ENCODE peak calls at places on chromosomes 4 and X, in seven cellular contexts. H is IMR-90, J is GM23338, Z is foreskin fibroblast, X is esophagus squamous epithelium, Q is fibroblast of the aortic adventitia, V is cardiac fibroblast. A is an unnamed sample.
A peak's percentile ranks its signal among the peaks of the same experiment; 100 is the strongest.

GRCh38 chr4:72314869-72315268 is 254.2 kb downstream of the ADAMTS3 start:
- DNase-seq in Q (peak; percentile 98), H (peak; percentile 76), J (no peak), X (no peak), V (peak; percentile 83), Z (peak; percentile 93), A (no peak)

GRCh38 chr4:78092850-78093249 is 35.7 kb downstream of the FRAS1 start:
- DNase-seq in V (no peak), X (no peak), Z (no peak), J (peak; percentile 78), Q (no peak), H (no peak), A (no peak)

GRCh38 chr4:2290488-2290887 is 28.6 kb upstream of the MXD4 start:
- DNase-seq in Z (no peak), X (no peak), Q (no peak), H (no peak), V (no peak), J (no peak), A (no peak)

GRCh38 chr4:124973716-124974115 is 261.2 kb upstream of the ANKRD50 start:
- DNase-seq in X (no peak), Q (no peak), V (no peak), H (no peak), Z (no peak), J (no peak), A (no peak)

GRCh38 chr4:69122476-69122875 is 26.2 kb downstream of the UGT2B7 start:
- DNase-seq in Z (no peak), H (no peak), J (no peak), Q (no peak), V (no peak), X (no peak), A (no peak)

GRCh38 chr4:103996059-103996458 is 276.3 kb upstream of the TACR3 start:
- DNase-seq in X (no peak), J (peak; percentile 40), Q (no peak), Z (no peak), H (no peak), V (no peak), A (no peak)

GRCh38 chrX:40474205-40474626 is 106.6 kb upstream of the ATP6AP2 start:
- DNase-seq in X (no peak), H (peak; percentile 4), V (peak; percentile 3), Z (no peak), J (peak; percentile 85), Q (no peak), A (no peak)

GRCh38 chr4:3411676-3412075 is 30.1 kb upstream of the HGFAC start:
- DNase-seq in X (no peak), J (no peak), H (no peak), V (no peak), Q (no peak), Z (no peak), A (no peak)

GRCh38 chr4:8169763-8170162 is 11.2 kb upstream of the ABLIM2 start:
- DNase-seq in X (no peak), J (no peak), Z (no peak), Q (no peak), H (no peak), V (no peak), A (no peak)

GRCh38 chr4:185564355-185564754 is 29.0 kb upstream of the PDLIM3 start:
- DNase-seq in V (no peak), X (no peak), Z (no peak), Q (no peak), H (no peak), J (no peak), A (no peak)

GRCh38 chr4:177485528-177485927 is 43.3 kb upstream of the AGA start:
- DNase-seq in X (no peak), Q (peak; percentile 57), Z (peak; percentile 81), H (peak; percentile 98), V (peak; percentile 79), J (no peak), A (no peak)

GRCh38 chr4:139144161-139144859 is 32.7 kb downstream of the ELF2 start:
- DNase-seq in X (no peak), Q (peak; percentile 69), Z (peak; percentile 47), V (peak; percentile 60), J (peak; percentile 82), H (peak; percentile 66), A (no peak)

GRCh38 chrX:148572332-148572731 is 71.9 kb downstream of the AFF2 start:
- DNase-seq in Z (no peak), X (no peak), J (no peak), H (no peak), Q (no peak), V (peak; percentile 1), A (no peak)

GRCh38 chrX:82961129-82961528 is 547.0 kb upstream of the POU3F4 start:
- DNase-seq in H (no peak), X (no peak), Z (no peak), V (no peak), Q (no peak), J (peak; percentile 15), A (no peak)

GRCh38 chrX:128781506-128781905 is 729.3 kb upstream of the ACTRT1 start:
- DNase-seq in H (no peak), Q (no peak), J (peak; percentile 59), X (no peak), V (no peak), Z (no peak), A (no peak)

GRCh38 chrX:44063611-44064010 is 90.4 kb upstream of the NDP start:
- DNase-seq in X (no peak), V (no peak), J (no peak), Z (no peak), Q (no peak), H (no peak), A (no peak)

GRCh38 chr4:142883433-142883832 is 37.3 kb upstream of the INPP4B start:
- DNase-seq in Q (peak; percentile 2), J (peak; percentile 72), Z (peak; percentile 35), X (no peak), V (peak; percentile 11), H (peak; percentile 2), A (no peak)

GRCh38 chr4:102493257-102493656 is 7.9 kb upstream of the NFKB1 start:
- DNase-seq in Z (no peak), V (no peak), H (no peak), X (no peak), J (no peak), Q (no peak), A (no peak)

GRCh38 chr4:113131621-113132020 is 82.2 kb downstream of the ANK2 start:
- DNase-seq in Q (no peak), V (no peak), J (no peak), Z (no peak), H (no peak), X (no peak), A (no peak)

GRCh38 chr4:170538821-170539473 is 449.2 kb upstream of the AADAT start:
- DNase-seq in Q (no peak), V (no peak), Z (no peak), H (no peak), J (no peak), X (no peak), A (no peak)

GRCh38 chr4:4555916-4556315 is 14.1 kb upstream of the STX18 start:
- DNase-seq in J (peak; percentile 26), Z (peak; percentile 82), H (peak; percentile 89), V (peak; percentile 79), X (no peak), Q (peak; percentile 92), A (no peak)

GRCh38 chrX:133609151-133609550 is 193.9 kb upstream of the GPC4 start:
- DNase-seq in V (no peak), H (no peak), Z (no peak), Q (no peak), X (no peak), J (no peak), A (no peak)

GRCh38 chr4:122583906-122584305 is 37.0 kb downstream of the IL21 start:
- DNase-seq in X (no peak), H (peak; percentile 21), J (no peak), Q (peak; percentile 59), V (peak; percentile 72), Z (peak; percentile 76), A (no peak)

GRCh38 chrX:109537324-109537665 is 651 bp downstream of the NXT2 start:
- DNase-seq in V (peak; percentile 89), Z (peak; percentile 65), H (peak; percentile 77), J (peak; percentile 53), X (no peak), Q (peak; percentile 83), A (no peak)

GRCh38 chr4:4289055-4289454 is 899 bp downstream of the LYAR start:
- DNase-seq in X (no peak), Z (no peak), Q (no peak), H (no peak), V (no peak), J (no peak), A (no peak)

DNA sequence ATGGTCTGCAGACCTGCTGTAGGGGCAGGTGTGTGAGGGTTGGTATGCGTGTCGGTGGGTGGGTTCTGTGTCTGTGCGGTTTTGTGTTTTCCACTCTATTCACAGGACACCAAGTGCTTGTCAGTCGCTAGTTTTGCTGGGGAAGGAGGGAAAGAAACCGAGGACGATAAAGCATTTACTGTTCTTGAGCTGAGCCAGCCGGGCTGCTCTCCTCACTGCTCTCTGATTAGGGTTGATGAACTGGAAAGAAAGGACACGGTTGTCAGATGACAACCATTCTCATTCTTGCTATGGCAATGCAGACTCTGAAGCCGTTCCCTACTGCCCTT is 808 bp downstream of the EGFL6 start:
- DNase-seq in H (no peak), V (no peak), Z (no peak), X (no peak), Q (no peak), J (peak; percentile 2), A (no peak)
- H3K4me3 ChIP-seq in H (no peak overlapping the region), V (no peak overlapping the region), Z (no peak overlapping the region), X (peak overlapping the region; percentile 53), Q (no peak overlapping the region), J (peak overlapping the region; percentile 60), A (peak overlapping the region; percentile 57)

DNA sequence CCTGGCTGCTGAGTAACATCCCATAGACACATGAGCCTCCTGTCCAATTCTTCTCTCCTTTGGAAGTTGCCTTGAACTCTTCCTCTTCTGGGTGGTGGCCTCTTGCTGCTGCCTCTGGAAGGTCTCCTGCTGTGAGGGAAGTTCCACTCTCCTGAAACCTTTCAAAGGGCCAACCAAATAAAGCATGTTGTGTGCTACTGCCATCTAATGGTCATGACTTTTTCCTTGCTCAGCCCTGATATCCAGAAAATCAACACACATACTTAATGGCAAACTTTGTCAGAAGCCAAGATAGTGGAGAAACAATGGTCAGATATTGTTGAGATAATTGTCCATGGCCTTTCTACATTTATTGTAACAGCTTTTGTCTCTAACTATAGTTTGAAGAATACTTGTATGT is 19.1 kb upstream of the ZXDA start:
- DNase-seq in Z (peak; percentile 20), Q (peak; percentile 57), X (no peak), H (peak; percentile 27), V (peak; percentile 56), J (peak; percentile 65), A (no peak)
- TF ChIP-seq CTCF in Z (peak; percentile 41), Q (peak; percentile 63), X (peak; percentile 13), H (peak; percentile 50), V (peak; percentile 50), J (peak; percentile 50), A (no peak)

GRCh38 chrX:274904-275475 is 6.2 kb upstream of the PLCXD1 start:
- DNase-seq in V (no peak), H (no peak), Q (no peak), Z (peak; percentile 55), X (no peak), J (peak; percentile 86), A (no peak)
- H3K4me3 ChIP-seq in V (no peak overlapping the region), H (no peak overlapping the region), Q (no peak overlapping the region), Z (no peak overlapping the region), X (peak overlapping the region; percentile 75), J (peak overlapping the region; percentile 83), A (peak overlapping the region; percentile 74)

DNA sequence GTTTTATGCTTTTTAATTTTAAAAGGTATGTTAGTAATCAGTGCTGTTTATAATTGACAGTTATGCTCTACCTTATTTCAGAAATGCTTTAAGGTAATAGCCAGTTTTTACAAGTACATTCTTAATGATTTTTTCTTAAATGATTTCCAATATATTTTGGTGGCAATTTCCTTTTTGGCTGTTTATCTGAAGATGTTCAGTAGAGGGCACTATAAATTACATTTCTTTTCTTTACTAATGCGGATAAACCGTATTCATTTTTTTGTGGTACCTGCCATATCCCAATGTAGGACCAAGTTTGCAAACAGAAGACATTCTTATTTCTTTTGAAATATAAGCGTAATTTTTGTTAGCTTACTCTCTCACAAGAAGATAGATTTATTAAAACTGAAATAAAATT is 65.4 kb downstream of the CCKAR start:
- DNase-seq in Z (no peak), H (no peak), X (no peak), J (no peak), Q (no peak), V (no peak), A (no peak)
- TF ChIP-seq CTCF in Z (no peak), H (peak; percentile 26), X (no peak), J (peak; percentile 38), Q (no peak), V (no peak), A (no peak)

A was measured in coronary artery.